ENCODE peak calls at places on chromosome 10, in five cellular contexts. One of them, this sample, is unnamed. For H3K4me1, the result is how much of the 10 kb centered on the place peaks cover.

GRCh38 chr10:98852686-98853085 is 383.0 kb downstream of the HPSE2 start:
- DNase-seq in heart right ventricle: no peak
- DNase-seq in cardiac muscle cell: no peak
- DNase-seq in neuronal stem cell: no peak
- DNase-seq in GM23338: peak
- DNase-seq in this sample: no peak

GRCh38 chr10:101442456-101442800 is 88.5 kb downstream of the BTRC start:
- DNase-seq in heart right ventricle: no peak
- DNase-seq in cardiac muscle cell: no peak
- DNase-seq in neuronal stem cell: no peak
- DNase-seq in GM23338: no peak
- DNase-seq in this sample: no peak

GRCh38 chr10:17199351-17199804 is 2.1 kb downstream of the TRDMT1 start:
- DNase-seq in heart right ventricle: no peak
- DNase-seq in cardiac muscle cell: peak
- DNase-seq in neuronal stem cell: no peak
- DNase-seq in GM23338: peak
- DNase-seq in this sample: no peak

GRCh38 chr10:77391605-77392235 is 245.9 kb downstream of the KCNMA1 start:
- DNase-seq in heart right ventricle: peak
- DNase-seq in cardiac muscle cell: peak
- DNase-seq in neuronal stem cell: peak
- DNase-seq in GM23338: peak
- DNase-seq in this sample: peak

GRCh38 chr10:110460111-110460809 is 37.4 kb upstream of the DUSP5 start:
- DNase-seq in heart right ventricle: peak
- DNase-seq in cardiac muscle cell: no peak
- DNase-seq in neuronal stem cell: no peak
- DNase-seq in GM23338: no peak
- DNase-seq in this sample: no peak

GRCh38 chr10:44860811-44861751 is 50.1 kb upstream of the TMEM72 start:
- DNase-seq in heart right ventricle: no peak
- DNase-seq in cardiac muscle cell: no peak
- DNase-seq in neuronal stem cell: no peak
- DNase-seq in GM23338: no peak
- DNase-seq in this sample: no peak

GRCh38 chr10:118742787-118743186 is 12.0 kb downstream of the CACUL1 start:
- DNase-seq in heart right ventricle: no peak
- DNase-seq in cardiac muscle cell: no peak
- DNase-seq in neuronal stem cell: no peak
- DNase-seq in GM23338: no peak
- DNase-seq in this sample: no peak

GRCh38 chr10:27319752-27320561 is 79.4 kb upstream of the ACBD5 start:
- DNase-seq in heart right ventricle: peak
- DNase-seq in cardiac muscle cell: peak
- DNase-seq in neuronal stem cell: no peak
- DNase-seq in GM23338: peak
- DNase-seq in this sample: no peak

GRCh38 chr10:91313-91712 is 42.2 kb upstream of the TUBB8 start:
- DNase-seq in heart right ventricle: peak
- DNase-seq in cardiac muscle cell: no peak
- DNase-seq in neuronal stem cell: no peak
- DNase-seq in GM23338: no peak
- DNase-seq in this sample: no peak

GRCh38 chr10:17238445-17239275 is 10.6 kb downstream of the VIM start:
- DNase-seq in heart right ventricle: no peak
- DNase-seq in cardiac muscle cell: no peak
- DNase-seq in neuronal stem cell: no peak
- DNase-seq in GM23338: no peak
- DNase-seq in this sample: no peak

GRCh38 chr10:6929157-6929830 is 349.2 kb upstream of the PRKCQ start:
- DNase-seq in heart right ventricle: no peak
- DNase-seq in cardiac muscle cell: peak
- DNase-seq in neuronal stem cell: no peak
- DNase-seq in GM23338: no peak
- DNase-seq in this sample: no peak

GRCh38 chr10:21497177-21497807 is 28.2 kb downstream of the SKIDA1 start:
- DNase-seq in heart right ventricle: peak
- DNase-seq in cardiac muscle cell: peak
- DNase-seq in neuronal stem cell: no peak
- DNase-seq in GM23338: peak
- DNase-seq in this sample: no peak

GRCh38 chr10:130042386-130042785 is 68.2 kb downstream of the C10orf143 start:
- DNase-seq in heart right ventricle: no peak
- DNase-seq in cardiac muscle cell: no peak
- DNase-seq in neuronal stem cell: no peak
- DNase-seq in GM23338: no peak
- DNase-seq in this sample: no peak

GRCh38 chr10:102635377-102635776 is 8.9 kb upstream of the TRIM8 start:
- DNase-seq in heart right ventricle: no peak
- DNase-seq in cardiac muscle cell: no peak
- DNase-seq in neuronal stem cell: no peak
- DNase-seq in GM23338: no peak
- DNase-seq in this sample: no peak

GRCh38 chr10:59578013-59578412 is 131.6 kb downstream of the SLC16A9 start:
- DNase-seq in heart right ventricle: no peak
- DNase-seq in cardiac muscle cell: no peak
- DNase-seq in neuronal stem cell: no peak
- DNase-seq in GM23338: no peak
- DNase-seq in this sample: no peak

GRCh38 chr10:78700413-78700812 is 368.4 kb upstream of the ZMIZ1 start:
- DNase-seq in heart right ventricle: peak
- DNase-seq in cardiac muscle cell: peak
- DNase-seq in neuronal stem cell: no peak
- DNase-seq in GM23338: no peak
- DNase-seq in this sample: no peak

GRCh38 chr10:78691301-78692030 is 377.3 kb upstream of the ZMIZ1 start:
- DNase-seq in heart right ventricle: no peak
- DNase-seq in cardiac muscle cell: no peak
- DNase-seq in neuronal stem cell: no peak
- DNase-seq in GM23338: no peak
- DNase-seq in this sample: no peak

GRCh38 chr10:78696791-78697420 is 371.9 kb upstream of the ZMIZ1 start:
- DNase-seq in heart right ventricle: no peak
- DNase-seq in cardiac muscle cell: no peak
- DNase-seq in neuronal stem cell: no peak
- DNase-seq in GM23338: no peak
- DNase-seq in this sample: no peak

GRCh38 chr10:78692071-78692470 is 376.7 kb upstream of the ZMIZ1 start:
- DNase-seq in heart right ventricle: no peak
- DNase-seq in cardiac muscle cell: no peak
- DNase-seq in neuronal stem cell: no peak
- DNase-seq in GM23338: no peak
- DNase-seq in this sample: no peak

GRCh38 chr10:78695846-78696245 is 372.9 kb upstream of the ZMIZ1 start:
- DNase-seq in heart right ventricle: no peak
- DNase-seq in cardiac muscle cell: no peak
- DNase-seq in neuronal stem cell: no peak
- DNase-seq in GM23338: no peak
- DNase-seq in this sample: no peak
- H3K27ac ChIP-seq in heart right ventricle: no peak
- H3K27ac ChIP-seq in cardiac muscle cell: no peak
- H3K27ac ChIP-seq in neuronal stem cell: no peak
- H3K27ac ChIP-seq in GM23338: no peak
- H3K27ac ChIP-seq in this sample: no peak

GRCh38 chr10:128062837-128063563 is 63.2 kb downstream of the MKI67 start:
- DNase-seq in heart right ventricle: no peak
- DNase-seq in cardiac muscle cell: no peak
- DNase-seq in neuronal stem cell: no peak
- DNase-seq in GM23338: no peak
- DNase-seq in this sample: no peak

GRCh38 chr10:128059915-128060314 is 66.3 kb downstream of the MKI67 start:
- DNase-seq in heart right ventricle: no peak
- DNase-seq in cardiac muscle cell: no peak
- DNase-seq in neuronal stem cell: no peak
- DNase-seq in GM23338: no peak
- DNase-seq in this sample: no peak

GRCh38 chr10:128062331-128062730 is 63.9 kb downstream of the MKI67 start:
- DNase-seq in heart right ventricle: no peak
- DNase-seq in cardiac muscle cell: peak
- DNase-seq in neuronal stem cell: no peak
- DNase-seq in GM23338: peak
- DNase-seq in this sample: no peak

GRCh38 chr10:128060341-128060851 is 65.8 kb downstream of the MKI67 start:
- DNase-seq in heart right ventricle: no peak
- DNase-seq in cardiac muscle cell: no peak
- DNase-seq in neuronal stem cell: no peak
- DNase-seq in GM23338: no peak
- DNase-seq in this sample: no peak

DNA sequence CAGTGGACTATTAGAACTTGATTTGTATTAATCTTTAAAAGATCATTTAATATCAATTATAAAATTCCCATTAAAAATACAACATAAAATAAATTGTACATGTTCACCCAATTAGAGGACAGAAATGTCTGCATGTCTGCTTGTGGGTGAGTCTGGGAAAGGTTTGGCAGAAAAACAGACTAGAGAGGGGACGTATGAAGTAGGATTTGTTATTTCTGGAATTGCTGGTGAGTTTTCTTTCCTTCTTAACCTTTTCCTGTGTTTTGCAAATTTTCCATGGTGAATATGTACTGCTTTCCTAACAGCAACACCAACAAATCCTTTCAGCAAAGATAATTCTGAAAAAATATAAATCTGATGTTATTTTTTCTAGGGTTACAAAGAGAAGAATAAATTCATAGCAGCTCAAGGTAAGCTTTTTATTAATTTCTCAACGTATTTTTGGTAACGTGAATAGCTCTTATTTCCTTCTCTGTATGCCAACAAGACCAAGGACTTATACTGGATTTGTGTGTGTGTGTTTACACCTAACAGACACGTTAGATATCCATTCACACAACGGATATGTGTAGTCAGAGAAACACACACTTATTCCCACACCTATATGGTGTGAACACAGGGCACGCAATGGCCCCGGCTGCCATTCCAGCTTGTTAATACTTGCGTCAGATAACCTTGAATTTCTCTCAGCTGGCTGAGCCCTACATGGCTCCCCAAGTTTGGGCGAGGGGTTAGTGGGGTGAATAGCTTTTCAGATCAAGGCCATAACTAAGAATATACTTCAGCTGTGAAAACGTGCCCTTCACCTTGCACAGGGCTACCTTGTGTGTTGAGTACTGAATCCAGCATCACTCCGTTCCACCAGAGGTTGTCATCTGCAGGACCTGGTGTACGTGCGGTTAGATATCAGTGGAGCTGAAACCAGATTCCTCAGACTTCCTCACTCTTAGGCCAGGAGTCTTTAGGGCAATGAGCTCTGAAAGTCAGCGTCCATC is 64.6 kb downstream of the MKI67 start:
- DNase-seq in heart right ventricle: no peak
- DNase-seq in cardiac muscle cell: no peak
- DNase-seq in neuronal stem cell: no peak
- DNase-seq in GM23338: no peak
- DNase-seq in this sample: no peak
- H3K4me1 ChIP-seq in heart right ventricle: under half
- H3K4me1 ChIP-seq in cardiac muscle cell: under half
- H3K4me1 ChIP-seq in neuronal stem cell: under half
- H3K4me1 ChIP-seq in GM23338: under half
- H3K4me1 ChIP-seq in this sample: under half

DNA sequence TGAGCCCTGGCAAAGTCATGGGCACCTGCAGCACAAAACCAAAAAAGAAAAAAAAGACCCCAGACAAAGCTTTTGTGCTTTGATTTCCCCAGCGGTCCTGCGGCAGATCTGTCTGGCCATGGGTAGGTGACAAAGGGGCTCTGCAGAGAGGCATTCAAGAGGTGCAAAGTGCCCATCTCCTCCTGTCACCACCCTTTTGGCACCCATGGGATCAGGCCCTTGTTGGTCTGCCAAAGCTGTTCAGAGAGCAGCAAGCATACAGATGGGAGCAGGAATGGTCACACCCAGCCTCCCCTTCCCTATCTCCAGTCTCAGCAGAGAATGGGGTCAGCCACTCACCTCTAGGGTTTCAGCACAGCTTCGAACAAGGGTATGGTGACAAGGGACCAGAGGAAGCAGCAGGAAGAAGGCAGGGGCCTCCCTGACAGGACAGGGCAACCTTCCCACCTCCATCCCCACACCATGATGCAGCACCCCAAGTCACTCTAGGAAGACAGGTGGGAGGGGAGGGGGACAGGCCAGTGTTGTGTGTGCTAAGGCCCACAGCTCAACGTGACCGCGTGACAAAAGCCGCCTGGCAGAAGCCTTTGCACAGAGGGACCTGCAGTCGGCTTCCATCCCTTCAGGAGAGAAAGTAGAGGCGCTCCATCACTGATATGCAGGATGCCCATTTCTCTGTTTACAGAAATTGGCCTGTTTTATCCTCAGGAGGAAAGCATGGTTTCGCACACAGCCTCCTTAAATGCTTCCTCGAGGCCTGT is 6.3 kb downstream of the CAMK2G start:
- DNase-seq in heart right ventricle: no peak
- DNase-seq in cardiac muscle cell: peak
- DNase-seq in neuronal stem cell: no peak
- DNase-seq in GM23338: no peak
- DNase-seq in this sample: no peak
- H3K27ac ChIP-seq in heart right ventricle: no peak
- H3K27ac ChIP-seq in cardiac muscle cell: peak
- H3K27ac ChIP-seq in neuronal stem cell: no peak
- H3K27ac ChIP-seq in GM23338: peak
- H3K27ac ChIP-seq in this sample: no peak

DNA sequence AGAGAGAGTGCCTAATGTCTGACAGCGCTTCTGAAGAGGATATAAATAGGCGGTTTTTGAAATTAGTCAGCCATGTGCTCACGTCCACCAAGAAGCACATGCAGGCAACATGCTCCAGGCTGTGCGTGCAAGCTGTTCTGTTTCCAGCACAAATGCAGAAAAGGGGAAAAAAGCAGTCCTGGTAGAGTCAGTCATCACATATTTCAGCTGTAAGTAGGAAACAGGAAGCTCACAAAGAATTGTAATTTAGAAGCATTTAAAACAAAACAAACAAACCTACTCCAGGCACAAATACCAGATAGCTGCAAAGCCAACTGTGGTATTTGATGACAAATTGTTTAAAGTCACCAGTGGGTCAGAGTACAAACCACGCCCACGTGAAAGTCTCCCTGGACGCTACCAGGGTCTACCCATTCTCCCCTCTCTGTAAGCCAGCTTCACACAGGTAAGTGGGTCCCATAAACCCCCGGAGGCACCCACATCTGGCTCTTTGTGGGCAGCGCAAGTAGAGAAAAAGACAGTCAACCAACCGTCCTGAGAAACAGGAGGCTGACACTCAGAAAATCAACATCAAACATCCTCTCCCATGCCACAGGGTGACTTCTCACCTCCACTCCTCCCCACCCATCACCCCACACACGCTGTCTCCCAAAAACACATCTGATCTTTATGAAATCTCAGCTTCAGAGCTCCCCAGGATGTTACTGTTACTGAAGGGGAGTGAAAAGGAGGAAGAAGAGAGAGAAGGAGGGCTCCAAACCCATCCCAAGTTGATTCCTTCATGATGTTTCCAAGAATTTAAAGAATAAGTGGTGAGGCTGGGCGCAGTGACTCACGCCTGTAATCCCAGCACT is 186.4 kb downstream of the FAM107B start:
- DNase-seq in heart right ventricle: no peak
- DNase-seq in cardiac muscle cell: no peak
- DNase-seq in neuronal stem cell: no peak
- DNase-seq in GM23338: no peak
- DNase-seq in this sample: no peak
- H3K4me1 ChIP-seq in heart right ventricle: under half
- H3K4me1 ChIP-seq in cardiac muscle cell: under half
- H3K4me1 ChIP-seq in neuronal stem cell: under half
- H3K4me1 ChIP-seq in GM23338: under half
- H3K4me1 ChIP-seq in this sample: under half

GRCh38 chr10:71247306-71247705 is 34.9 kb downstream of the UNC5B start:
- DNase-seq in heart right ventricle: no peak
- DNase-seq in cardiac muscle cell: no peak
- DNase-seq in neuronal stem cell: no peak
- DNase-seq in GM23338: no peak
- DNase-seq in this sample: no peak
- H3K27ac ChIP-seq in heart right ventricle: no peak
- H3K27ac ChIP-seq in cardiac muscle cell: peak
- H3K27ac ChIP-seq in neuronal stem cell: no peak
- H3K27ac ChIP-seq in GM23338: no peak
- H3K27ac ChIP-seq in this sample: no peak

This sample was measured in iPS DF 6.9.